ENCODE peak calls at places on chromosomes 12 and 14, in five cellular contexts. K is tibial artery; U is small intestine; J is stimulated activated effector memory CD8-positive, alpha-beta T cell treated with anti-CD3 and anti-CD28 coated beads, Interleukin-12 subunit alpha, Interleukin-12 subunit beta, amount 100 ng/mL, for 72 hours; G is right atrium auricular region. D is an unnamed sample.

GRCh38 chr12:12210983-12211382 is 55.9 kb downstream of the LRP6 start:
- DNase-seq in G (no peak), J (no peak), K (no peak), U (no peak), D (no peak)

GRCh38 chr14:99884834-99885648 is 91.8 kb downstream of the EML1 start:
- DNase-seq in U (peak), J (no peak), G (no peak), K (no peak), D (peak)

GRCh38 chr14:22226381-22226780 is 362.6 kb downstream of the DAD1 start:
- DNase-seq in G (no peak), K (no peak), J (no peak), U (no peak), D (no peak)

GRCh38 chr14:99041141-99041819 is 230.7 kb downstream of the BCL11B start:
- DNase-seq in K (no peak), U (no peak), J (no peak), G (no peak), D (no peak)

GRCh38 chr14:100694579-100695422 is 31.9 kb upstream of the DLK1 start:
- DNase-seq in J (no peak), K (no peak), G (no peak), U (no peak), D (no peak)

GRCh38 chr12:95248095-95248494 is 30.5 kb downstream of the VEZT start:
- DNase-seq in K (no peak), J (no peak), G (no peak), U (no peak), D (no peak)

GRCh38 chr14:46432516-46432915 is 219.1 kb downstream of the RPL10L start:
- DNase-seq in U (no peak), J (no peak), G (no peak), K (no peak), D (no peak)

GRCh38 chr12:20492251-20492728 is 124.0 kb downstream of the PDE3A start:
- DNase-seq in G (no peak), J (peak), U (peak), K (no peak), D (no peak)

GRCh38 chr12:3885179-3886094 is 12.2 kb upstream of the PARP11 start:
- DNase-seq in K (peak), J (peak), U (peak), G (no peak), D (no peak)

GRCh38 chr12:49198431-49199155 is 9.7 kb upstream of the TUBA1A start:
- DNase-seq in J (no peak), K (no peak), U (no peak), G (peak), D (no peak)

GRCh38 chr14:76772300-76773187 is 11.3 kb downstream of the VASH1 start:
- DNase-seq in G (peak), J (no peak), K (peak), U (no peak), D (peak)

GRCh38 chr12:101764393-101764792 is 25.1 kb upstream of the SYCP3 start:
- DNase-seq in G (no peak), U (no peak), J (no peak), K (no peak), D (no peak)

GRCh38 chr12:89951050-89951693 is 242.5 kb upstream of the ATP2B1 start:
- DNase-seq in U (peak), J (no peak), K (no peak), G (no peak), D (no peak)

GRCh38 chr14:94655169-94655710 is 43.0 kb downstream of the SERPINA3 start:
- DNase-seq in U (no peak), G (no peak), J (no peak), K (no peak), D (no peak)

GRCh38 chr14:60757617-60758016 is 23.1 kb downstream of the MNAT1 start:
- DNase-seq in G (no peak), U (no peak), J (no peak), K (no peak), D (no peak)

GRCh38 chr12:116897476-116897875 is 13.3 kb upstream of the FBXW8 start:
- DNase-seq in G (no peak), K (no peak), U (no peak), J (no peak), D (no peak)

GRCh38 chr14:28635387-28635786 is 131.2 kb upstream of the FOXG1 start:
- DNase-seq in U (peak), G (no peak), J (no peak), K (no peak), D (no peak)

GRCh38 chr12:91507754-91508153 is 325.1 kb upstream of the DCN start:
- DNase-seq in J (no peak), K (no peak), G (no peak), U (no peak), D (no peak)

GRCh38 chr14:44149597-44149996 is 357.5 kb downstream of the FSCB start:
- DNase-seq in G (no peak), K (no peak), J (no peak), U (peak), D (no peak)

GRCh38 chr12:81492131-81492720 is 266.9 kb downstream of the PPFIA2 start:
- DNase-seq in U (no peak), J (no peak), K (no peak), G (no peak), D (no peak)

GRCh38 chr12:12818693-12819092 is 5.5 kb downstream of the DDX47 start:
- DNase-seq in G (no peak), U (no peak), K (no peak), J (no peak), D (no peak)

GRCh38 chr14:22572562-22573058 is 16.4 kb downstream of the DAD1 start:
- DNase-seq in U (no peak), J (no peak), K (no peak), G (no peak), D (no peak)

GRCh38 chr12:104137175-104137901 is 672 bp downstream of the NFYB start:
- DNase-seq in K (peak), J (peak), G (no peak), U (peak), D (no peak)

GRCh38 chr12:21819236-21819635 is 44.7 kb upstream of the KCNJ8 start:
- DNase-seq in J (no peak), U (no peak), K (no peak), G (no peak), D (no peak)

GRCh38 chr14:77923131-77923933 is 123.4 kb downstream of the ADCK1 start:
- DNase-seq in U (no peak), K (no peak), G (no peak), J (no peak), D (no peak)

GRCh38 chr12:3216726-3217682 is 139.8 kb downstream of the TSPAN9 start:
- DNase-seq in J (no peak), K (peak), G (peak), U (no peak), D (no peak)

GRCh38 chr12:85804663-85805062 is 31.5 kb downstream of the RASSF9 start:
- DNase-seq in G (no peak), U (no peak), J (no peak), K (no peak), D (no peak)

GRCh38 chr12:11943919-11944318 is 126.8 kb upstream of the BCL2L14 start:
- DNase-seq in J (peak), K (no peak), G (no peak), U (no peak), D (no peak)

GRCh38 chr12:101051901-101052550 is 158.0 kb downstream of the SLC5A8 start:
- DNase-seq in K (no peak), U (peak), J (no peak), G (no peak), D (no peak)

GRCh38 chr14:99644723-99645544 is at the start of gene HHIPL1:
- DNase-seq in U (no peak), G (no peak), K (no peak), J (no peak), D (no peak)

GRCh38 chr12:52552055-52552454 is 890 bp downstream of the KRT71 start:
- DNase-seq in K (no peak), J (no peak), G (no peak), U (no peak), D (no peak)

GRCh38 chr14:22822017-22822618 is 6.9 kb upstream of the SLC7A7 start:
- DNase-seq in G (no peak), U (peak), J (no peak), K (no peak), D (no peak)